ENCODE peak calls at places on chromosome X, in nine cellular contexts. P, U, E, W, D, Y, G, Z and V are unnamed samples.

GRCh38 chrX:68490644-68491043 is 8.2 kb upstream of the YIPF6 start:
- DNase-seq in P (no peak), U (no peak), E (no peak), W (peak), D (no peak), Y (no peak), G (peak), Z (no peak), V (peak)

GRCh38 chrX:110226931-110227330 is 91.0 kb downstream of the AMMECR1 start:
- DNase-seq in P (no peak), U (no peak), E (peak), W (no peak), D (no peak), Y (no peak), G (peak), Z (no peak), V (no peak)

GRCh38 chrX:96683997-96684338 is 674 bp upstream of the DIAPH2 start:
- DNase-seq in P (no peak), U (no peak), E (no peak), W (no peak), D (no peak), Y (no peak), G (no peak), Z (no peak), V (no peak)

GRCh38 chrX:153627675-153628111 is 19.3 kb upstream of the DUSP9 start:
- DNase-seq in P (no peak), U (peak), E (no peak), W (peak), D (peak), Y (no peak), G (no peak), Z (no peak), V (no peak)

GRCh38 chrX:110145854-110146253 is 142.9 kb downstream of the TMEM164 start:
- DNase-seq in P (no peak), U (peak), E (peak), W (peak), D (no peak), Y (no peak), G (peak), Z (peak), V (peak)

GRCh38 chrX:16466640-16467432 is 183.1 kb upstream of the S100G start:
- DNase-seq in P (no peak), U (no peak), E (peak), W (no peak), D (no peak), Y (no peak), G (peak), Z (no peak), V (peak)

GRCh38 chrX:32868524-32868895 is 342.8 kb downstream of the DMD start:
- DNase-seq in P (no peak), U (no peak), E (no peak), W (no peak), D (no peak), Y (no peak), G (no peak), Z (no peak), V (no peak)

GRCh38 chrX:71143508-71143907 is 1.1 kb upstream of the NLGN3 start:
- DNase-seq in P (no peak), U (peak), E (peak), W (no peak), D (no peak), Y (no peak), G (no peak), Z (peak), V (peak)

GRCh38 chrX:20519077-20519617 is 252.4 kb upstream of the RPS6KA3 start:
- DNase-seq in P (no peak), U (no peak), E (no peak), W (no peak), D (no peak), Y (no peak), G (no peak), Z (no peak), V (no peak)

GRCh38 chrX:1485033-1485432 is 32.3 kb upstream of the ASMTL start:
- DNase-seq in P (no peak), U (no peak), E (no peak), W (no peak), D (peak), Y (no peak), G (no peak), Z (no peak), V (no peak)

GRCh38 chrX:30570505-30570904 is 7.1 kb downstream of the TASL start:
- DNase-seq in P (no peak), U (no peak), E (peak), W (peak), D (no peak), Y (no peak), G (peak), Z (peak), V (peak)

GRCh38 chrX:9341305-9342201 is 123.3 kb upstream of the TBL1X start:
- DNase-seq in P (no peak), U (peak), E (peak), W (peak), D (peak), Y (no peak), G (peak), Z (no peak), V (peak)

GRCh38 chrX:110114260-110114776 is 111.4 kb downstream of the TMEM164 start:
- DNase-seq in P (no peak), U (no peak), E (no peak), W (no peak), D (no peak), Y (no peak), G (no peak), Z (no peak), V (no peak)

GRCh38 chrX:9316096-9316495 is 148.8 kb upstream of the TBL1X start:
- DNase-seq in P (no peak), U (no peak), E (no peak), W (no peak), D (no peak), Y (no peak), G (no peak), Z (no peak), V (no peak)

GRCh38 chrX:48558270-48558669 is 16.0 kb upstream of the RBM3 start:
- DNase-seq in P (no peak), U (no peak), E (peak), W (no peak), D (no peak), Y (peak), G (peak), Z (peak), V (peak)

GRCh38 chrX:134660627-134661026 is 2.4 kb upstream of the PLAC1 start:
- DNase-seq in P (no peak), U (no peak), E (no peak), W (no peak), D (no peak), Y (no peak), G (no peak), Z (no peak), V (no peak)

GRCh38 chrX:2264179-2265030 is 236.4 kb downstream of the DHRSX start:
- DNase-seq in P (no peak), U (no peak), E (no peak), W (no peak), D (peak), Y (no peak), G (no peak), Z (no peak), V (no peak)

GRCh38 chrX:119398587-119398973 is 556 bp upstream of the SLC25A43 start:
- DNase-seq in P (no peak), U (no peak), E (peak), W (no peak), D (no peak), Y (no peak), G (no peak), Z (no peak), V (peak)
- H3K4me3 ChIP-seq in P (peak), U (peak), E (peak), W (peak), D (peak), Y (peak), G (peak), Z (peak), V (peak)

DNA sequence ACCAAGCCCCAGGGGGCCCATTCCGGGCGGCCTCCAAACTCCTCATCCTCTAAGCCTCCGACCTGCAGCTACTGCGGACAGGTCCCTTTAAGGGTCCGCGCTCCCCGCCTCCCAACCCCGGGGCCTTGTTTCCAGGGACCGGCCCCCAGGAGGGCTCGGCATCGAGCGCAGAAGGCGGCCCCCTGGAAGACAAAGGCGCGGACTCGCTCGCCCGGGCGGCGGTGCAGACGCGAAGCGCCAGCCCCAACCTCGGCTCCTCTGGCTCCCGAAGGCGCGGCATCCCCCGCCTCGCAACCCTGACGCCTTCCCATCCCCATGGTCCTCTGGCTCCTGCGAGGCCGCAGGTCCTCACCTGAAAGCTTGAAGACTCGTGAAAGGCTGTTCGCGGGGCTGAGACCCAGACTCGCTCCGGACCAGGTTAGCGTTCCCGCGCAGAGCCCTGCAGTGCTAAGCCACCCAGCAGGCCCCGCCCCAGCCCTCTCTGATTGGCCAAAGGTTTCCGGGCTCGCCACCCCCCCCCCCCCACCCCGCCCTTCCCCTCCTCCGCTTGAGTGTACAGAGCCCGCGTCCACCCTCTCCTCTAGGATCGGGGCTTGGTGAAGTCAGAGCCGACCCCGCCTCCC is at the start of gene TMSB15A:
- DNase-seq in P (no peak), U (peak), E (peak), W (peak), D (peak), Y (no peak), G (peak), Z (peak), V (peak)
- H3K4me3 ChIP-seq in P (peak), U (peak), E (peak), W (peak), D (peak), Y (peak), G (peak), Z (peak), V (peak)

DNA sequence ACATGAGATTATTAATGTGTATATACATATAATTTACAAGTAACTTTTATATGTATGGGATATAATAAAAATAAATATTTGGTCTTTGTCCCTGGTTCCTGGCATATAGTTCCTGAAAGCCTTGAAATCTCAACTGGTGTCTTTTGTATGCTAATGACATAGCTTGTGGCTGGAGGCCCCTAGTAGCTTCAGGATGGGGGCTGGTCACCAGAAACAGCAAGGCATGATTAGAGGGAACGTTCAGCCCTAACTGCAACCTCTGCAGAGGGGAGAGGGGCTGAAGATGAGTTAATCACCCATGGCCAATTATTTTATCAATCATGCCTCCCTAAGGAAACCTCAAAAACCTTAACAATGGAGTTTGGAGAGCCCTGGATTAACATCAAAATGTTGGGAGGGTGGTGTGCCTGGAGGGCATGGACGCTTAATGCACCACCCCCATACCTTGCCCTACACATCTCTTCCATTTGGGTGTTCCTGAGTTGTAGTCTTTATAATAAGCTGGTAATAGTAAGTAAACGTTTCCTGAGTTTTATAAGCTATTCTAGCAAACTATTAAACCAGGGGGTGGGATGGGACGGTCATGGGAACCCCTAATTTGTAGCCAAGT is 21.3 kb downstream of the PIN4 start:
- DNase-seq in P (no peak), U (no peak), E (no peak), W (no peak), D (no peak), Y (no peak), G (no peak), Z (no peak), V (no peak)
- H3K4me3 ChIP-seq in P (no peak), U (no peak), E (no peak), W (no peak), D (no peak), Y (no peak), G (no peak), Z (no peak), V (no peak)

DNA sequence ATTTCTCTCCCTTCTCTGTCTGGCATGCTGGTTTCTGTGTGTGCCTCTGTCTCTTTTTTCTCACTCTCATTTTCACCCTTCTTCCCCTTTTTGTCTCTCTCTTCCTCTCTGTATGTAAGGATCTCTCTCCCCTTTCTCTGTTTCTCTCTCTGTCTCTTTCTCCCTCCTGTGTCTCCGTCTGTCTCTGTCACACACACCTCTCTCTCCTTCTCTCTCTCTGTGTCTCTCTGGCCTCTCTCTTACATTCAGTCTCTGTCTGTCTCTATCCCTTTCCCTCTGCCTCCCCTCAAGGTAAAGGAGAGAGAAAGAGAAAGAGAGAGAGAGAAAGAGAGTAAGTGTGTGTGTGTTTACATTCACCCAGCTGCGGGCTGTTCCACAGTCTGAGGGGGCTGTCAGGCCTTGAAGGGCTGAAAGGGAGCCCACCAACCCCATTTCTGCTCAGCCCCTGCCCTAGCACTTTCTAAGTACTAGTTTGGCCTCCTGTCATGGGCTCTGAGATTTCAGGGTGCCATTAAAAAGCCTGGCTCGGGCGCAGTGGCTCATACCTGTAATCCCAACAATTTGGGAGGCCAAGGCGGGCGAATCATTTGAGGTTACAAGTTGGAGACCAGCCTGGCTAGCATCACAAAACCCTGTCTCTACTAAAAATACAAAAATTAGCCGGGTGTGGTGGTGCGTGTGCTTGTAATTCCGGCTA is 9.6 kb upstream of the TSPYL2 start:
- DNase-seq in P (no peak), U (no peak), E (no peak), W (no peak), D (no peak), Y (no peak), G (no peak), Z (no peak), V (no peak)
- H3K4me3 ChIP-seq in P (peak), U (peak), E (no peak), W (no peak), D (no peak), Y (no peak), G (peak), Z (no peak), V (no peak)

DNA sequence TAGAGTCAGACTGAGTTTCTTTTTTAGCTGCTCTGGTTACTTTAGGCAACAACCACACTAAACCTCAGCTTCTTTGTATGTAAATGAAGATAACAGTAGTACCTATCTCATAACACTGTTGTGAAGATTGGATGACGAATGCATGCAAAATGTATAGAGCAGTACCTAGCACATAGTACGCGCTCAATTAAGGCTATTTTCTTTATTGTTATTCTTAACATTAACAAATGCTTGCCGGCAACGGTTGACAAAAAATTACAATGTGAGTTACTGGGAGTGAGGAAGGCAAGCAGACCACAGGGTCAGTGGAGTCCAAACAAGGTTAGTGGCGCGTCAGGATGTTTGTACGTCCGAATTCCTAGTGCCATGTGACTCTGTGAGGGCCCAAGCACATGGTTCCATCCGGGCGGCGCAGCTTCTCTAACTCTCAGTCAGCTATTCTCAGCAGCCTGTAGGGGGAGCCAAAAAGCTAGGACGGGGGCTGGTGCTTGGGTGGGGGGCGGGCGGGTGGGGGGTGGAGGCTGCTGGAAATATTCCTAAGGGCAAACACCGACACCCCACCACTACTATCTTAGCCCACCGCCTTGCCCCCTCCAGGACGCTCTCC is 795 bp upstream of the NALF2 start:
- DNase-seq in P (no peak), U (no peak), E (no peak), W (peak), D (no peak), Y (no peak), G (no peak), Z (no peak), V (no peak)
- H3K4me3 ChIP-seq in P (no peak), U (no peak), E (no peak), W (peak), D (no peak), Y (no peak), G (no peak), Z (no peak), V (no peak)

GRCh38 chrX:38804481-38805293 is 3.4 kb downstream of the MID1IP1 start:
- DNase-seq in P (no peak), U (peak), E (no peak), W (peak), D (peak), Y (no peak), G (peak), Z (no peak), V (no peak)

GRCh38 chrX:38805294-38806053 is 4.2 kb downstream of the MID1IP1 start:
- DNase-seq in P (no peak), U (peak), E (peak), W (peak), D (peak), Y (no peak), G (peak), Z (peak), V (peak)

GRCh38 chrX:38806875-38807601 is 5.8 kb downstream of the MID1IP1 start:
- DNase-seq in P (no peak), U (no peak), E (no peak), W (no peak), D (no peak), Y (no peak), G (no peak), Z (no peak), V (no peak)

GRCh38 chrX:38807873-38808272 is 6.6 kb downstream of the MID1IP1 start:
- DNase-seq in P (no peak), U (no peak), E (peak), W (no peak), D (no peak), Y (no peak), G (no peak), Z (no peak), V (peak)

GRCh38 chrX:38806054-38806389 is 4.8 kb downstream of the MID1IP1 start:
- DNase-seq in P (no peak), U (no peak), E (no peak), W (peak), D (no peak), Y (no peak), G (no peak), Z (no peak), V (no peak)
- H3K4me3 ChIP-seq in P (peak), U (peak), E (peak), W (peak), D (no peak), Y (peak), G (peak), Z (peak), V (peak)

GRCh38 chrX:106783716-106784115 is 18.8 kb upstream of the TBC1D8B start:
- DNase-seq in P (no peak), U (no peak), E (no peak), W (no peak), D (no peak), Y (no peak), G (no peak), Z (no peak), V (no peak)
- H3K4me3 ChIP-seq in P (no peak), U (no peak), E (no peak), W (no peak), D (no peak), Y (no peak), G (no peak), Z (no peak), V (no peak)

GRCh38 chrX:18873836-18874235 is 110.1 kb downstream of the PHKA2 start:
- DNase-seq in P (no peak), U (no peak), E (no peak), W (no peak), D (no peak), Y (no peak), G (no peak), Z (no peak), V (no peak)

GRCh38 chrX:18872621-18873020 is 111.3 kb downstream of the PHKA2 start:
- DNase-seq in P (no peak), U (no peak), E (no peak), W (no peak), D (no peak), Y (no peak), G (no peak), Z (no peak), V (no peak)

GRCh38 chrX:18875256-18875878 is 108.5 kb downstream of the PHKA2 start:
- DNase-seq in P (no peak), U (no peak), E (no peak), W (peak), D (no peak), Y (no peak), G (no peak), Z (no peak), V (no peak)

GRCh38 chrX:18873189-18873791 is 110.6 kb downstream of the PHKA2 start:
- DNase-seq in P (no peak), U (peak), E (peak), W (peak), D (peak), Y (peak), G (peak), Z (peak), V (peak)

DNA sequence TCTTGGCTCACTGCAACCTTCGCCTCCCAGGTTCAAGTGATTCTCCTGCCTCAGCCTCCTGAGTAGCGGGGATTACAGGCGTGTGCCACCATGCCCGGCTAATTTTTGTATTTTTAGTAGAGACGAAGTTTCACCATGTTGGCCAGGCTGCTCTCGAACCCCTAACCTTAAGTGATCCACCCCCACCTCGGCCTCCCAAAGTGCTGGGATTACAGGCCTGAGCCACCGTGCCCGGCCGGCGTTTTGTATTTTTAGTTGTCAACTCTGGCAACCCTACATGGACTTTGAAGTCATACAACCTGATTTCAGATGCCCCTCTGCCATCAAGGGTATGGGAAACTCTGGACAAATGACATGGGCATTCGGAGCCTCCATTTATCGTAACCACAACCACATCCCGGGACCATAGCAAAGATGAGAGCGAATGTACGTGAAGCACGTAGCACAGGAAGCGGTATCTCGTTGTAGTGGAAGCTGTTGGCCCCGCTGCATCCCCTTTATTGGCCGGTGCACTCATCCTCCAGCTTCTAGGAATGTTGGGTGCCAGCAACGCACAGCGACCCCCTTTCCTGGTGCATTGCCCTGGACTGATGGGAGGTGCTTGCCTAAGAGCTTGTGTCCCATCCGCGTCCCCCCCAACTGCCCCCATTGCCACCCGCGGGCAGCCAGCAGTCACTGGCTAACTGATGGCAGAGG is 109.2 kb downstream of the PHKA2 start:
- DNase-seq in P (no peak), U (no peak), E (no peak), W (no peak), D (no peak), Y (no peak), G (no peak), Z (no peak), V (no peak)
- H3K4me3 ChIP-seq in P (no peak), U (no peak), E (no peak), W (no peak), D (no peak), Y (no peak), G (no peak), Z (no peak), V (no peak)